ENCODE peak calls at places on chromosomes 11 and 22, in seven cellular contexts. O is A172; I is Calu3; N is neural crest cell; D is PC-3; M is NCI-H1436 treated with DMSO at 0.1 percent for 48 hours; W is activated CD8-positive, alpha-beta memory T cell treated with anti-CD3 and anti-CD28 coated beads, Interleukin-2, amount 10 ng/mL, durations not matched to agents 7 days and 5 days. K is an unnamed sample.

GRCh38 chr11:95035316-95035715 is 10.3 kb downstream of the KDM4E start:
- DNase-seq in O (no peak), I (no peak), N (no peak), D (no peak), M (no peak), W (no peak), K (no peak)

GRCh38 chr22:46946383-46946965 is 184.0 kb downstream of the TBC1D22A start:
- DNase-seq in O (no peak), I (no peak), N (no peak), D (no peak), M (no peak), W (no peak), K (no peak)

GRCh38 chr11:7577883-7578242 is 64.1 kb downstream of the PPFIBP2 start:
- DNase-seq in O (no peak), I (no peak), N (no peak), D (peak), M (no peak), W (peak), K (no peak)

GRCh38 chr11:58573451-58574104 is 2.1 kb downstream of the LPXN start:
- DNase-seq in O (peak), I (peak), N (no peak), D (peak), M (no peak), W (peak), K (no peak)

GRCh38 chr11:36304349-36304748 is 8.3 kb downstream of the PRR5L start:
- DNase-seq in O (no peak), I (no peak), N (no peak), D (no peak), M (no peak), W (no peak), K (no peak)

GRCh38 chr11:14229472-14229871 is 129.5 kb downstream of the RRAS2 start:
- DNase-seq in O (no peak), I (no peak), N (no peak), D (no peak), M (no peak), W (no peak), K (no peak)

GRCh38 chr22:25057013-25057881 is 104.7 kb downstream of the KIAA1671 start:
- DNase-seq in O (peak), I (peak), N (peak), D (peak), M (no peak), W (peak), K (peak)

GRCh38 chr11:26649884-26650283 is 72.0 kb downstream of the SLC5A12 start:
- DNase-seq in O (peak), I (peak), N (peak), D (peak), M (no peak), W (peak), K (peak)